ENCODE peak calls at places on chromosome 22, in seven cellular contexts. K is Panc1, I is HAP-1, B is ascending aorta, V is PC-3, Y is HT1080, C is H4. E is an unnamed sample.

GRCh38 chr22:25447689-25448434 is 116.6 kb upstream of the GRK3 start:
- DNase-seq in K (peak; percentile 61), I (peak; percentile 78), B (peak; percentile 92), V (peak; percentile 81), Y (peak; percentile 83), C (peak; percentile 69), E (no peak)

GRCh38 chr22:20228939-20229272 is 39.2 kb downstream of the RTN4R start:
- DNase-seq in K (no peak), I (no peak), B (no peak), V (no peak), Y (no peak), C (no peak), E (no peak)

GRCh38 chr22:27578937-27579617 is 222.5 kb downstream of the MN1 start:
- DNase-seq in K (no peak), I (no peak), B (no peak), V (no peak), Y (no peak), C (no peak), E (no peak)

GRCh38 chr22:20438066-20438677 is 547 bp upstream of the SCARF2 start:
- DNase-seq in K (no peak), I (no peak), B (no peak), V (no peak), Y (no peak), C (no peak), E (no peak)

GRCh38 chr22:31327786-31328544 is 18.2 kb downstream of the PATZ1 start:
- DNase-seq in K (no peak), I (no peak), B (no peak), V (no peak), Y (no peak), C (no peak), E (no peak)

GRCh38 chr22:23153994-23154393 is 8.7 kb downstream of the RAB36 start:
- DNase-seq in K (no peak), I (no peak), B (no peak), V (no peak), Y (no peak), C (no peak), E (no peak)

GRCh38 chr22:36204001-36204640 is 2.5 kb upstream of the APOL4 start:
- DNase-seq in K (no peak), I (no peak), B (peak; percentile 34), V (no peak), Y (no peak), C (no peak), E (no peak)

GRCh38 chr22:44295406-44295805 is 17.3 kb downstream of the SHISAL1 start:
- DNase-seq in K (no peak), I (no peak), B (no peak), V (no peak), Y (no peak), C (no peak), E (no peak)

GRCh38 chr22:36048911-36049677 is 20.5 kb upstream of the RBFOX2 start:
- DNase-seq in K (no peak), I (no peak), B (no peak), V (peak; percentile 36), Y (no peak), C (no peak), E (no peak)

GRCh38 chr22:40385041-40385782 is 14.8 kb downstream of the SGSM3 start:
- DNase-seq in K (no peak), I (no peak), B (peak; percentile 38), V (no peak), Y (no peak), C (no peak), E (no peak)

GRCh38 chr22:39906207-39906606 is 5.3 kb downstream of the GRAP2 start:
- DNase-seq in K (no peak), I (peak; percentile 96), B (no peak), V (no peak), Y (no peak), C (no peak), E (no peak)

GRCh38 chr22:31474743-31475142 is 14.9 kb downstream of the EIF4ENIF1 start:
- DNase-seq in K (no peak), I (no peak), B (no peak), V (no peak), Y (no peak), C (no peak), E (no peak)

GRCh38 chr22:16866167-16866566 is 41.0 kb upstream of the XKR3 start:
- DNase-seq in K (no peak), I (no peak), B (no peak), V (no peak), Y (peak; percentile 54), C (no peak), E (no peak)

GRCh38 chr22:49873228-49873940 is 19.7 kb downstream of the ZBED4 start:
- DNase-seq in K (no peak), I (no peak), B (no peak), V (no peak), Y (no peak), C (no peak), E (no peak)

GRCh38 chr22:36237462-36238347 is 1.6 kb downstream of the APOL2 start:
- DNase-seq in K (no peak), I (no peak), B (no peak), V (peak; percentile 39), Y (no peak), C (no peak), E (no peak)

GRCh38 chr22:41280065-41280464 is 5.9 kb downstream of the RANGAP1 start:
- DNase-seq in K (no peak), I (no peak), B (no peak), V (no peak), Y (no peak), C (no peak), E (no peak)

GRCh38 chr22:35375031-35375430 is 5.9 kb upstream of the HMOX1 start:
- DNase-seq in K (no peak), I (no peak), B (no peak), V (peak; percentile 26), Y (peak; percentile 63), C (no peak), E (no peak)

GRCh38 chr22:18024276-18024939 is at the start of gene MICAL3:
- DNase-seq in K (no peak), I (peak; percentile 59), B (peak; percentile 75), V (peak; percentile 74), Y (peak; percentile 61), C (no peak), E (no peak)

GRCh38 chr22:20577045-20577444 is 69.6 kb downstream of the MED15 start:
- DNase-seq in K (no peak), I (no peak), B (no peak), V (no peak), Y (no peak), C (no peak), E (no peak)

GRCh38 chr22:45200230-45200629 is 36.5 kb downstream of the NUP50 start:
- DNase-seq in K (no peak), I (no peak), B (no peak), V (no peak), Y (no peak), C (no peak), E (no peak)

GRCh38 chr22:36333632-36334031 is 54.1 kb downstream of the MYH9 start:
- DNase-seq in K (no peak), I (no peak), B (no peak), V (peak; percentile 86), Y (no peak), C (no peak), E (no peak)